ENCODE peak calls at places on chromosome 16, in five cellular contexts. D is neuronal stem cell, X is trophoblast cell, F is mesenchymal stem cell, K is H9. V is an unnamed sample.

GRCh38 chr16:67833035-67833417 is 9.1 kb upstream of the THAP11 start:
- DNase-seq in K (no peak), F (peak; percentile 76), D (no peak), X (no peak), V (peak; percentile 80)

GRCh38 chr16:15708096-15708495 is 58.1 kb downstream of the NDE1 start:
- DNase-seq in F (peak; percentile 82), K (no peak), X (peak; percentile 39), D (no peak), V (peak; percentile 89)

GRCh38 chr16:4116328-4117249 is at the start of gene ADCY9:
- DNase-seq in D (peak; percentile 85), K (peak; percentile 80), F (peak; percentile 74), X (peak; percentile 40), V (peak; percentile 73)

GRCh38 chr16:21184834-21185233 is 26.4 kb downstream of the LDAF1 start:
- DNase-seq in K (no peak), X (no peak), D (no peak), F (peak; percentile 6), V (no peak)

GRCh38 chr16:11484691-11485258 is 101.9 kb downstream of the LITAF start:
- DNase-seq in F (peak; percentile 29), X (no peak), D (no peak), K (no peak), V (peak; percentile 73)

GRCh38 chr16:48014349-48015135 is 141.3 kb downstream of the ABCC12 start:
- DNase-seq in X (peak; percentile 79), K (peak; percentile 33), D (peak; percentile 21), F (peak; percentile 36), V (peak; percentile 57)

GRCh38 chr16:71630808-71631207 is 4.8 kb downstream of the MARVELD3 start:
- DNase-seq in F (no peak), K (no peak), D (no peak), X (peak; percentile 84), V (no peak)

GRCh38 chr16:8972843-8973586 is 9.3 kb upstream of the USP7 start:
- DNase-seq in K (no peak), X (no peak), D (no peak), F (peak; percentile 16), V (peak; percentile 57)

GRCh38 chr16:13083687-13084086 is 182.3 kb downstream of the SHISA9 start:
- DNase-seq in X (no peak), D (no peak), F (no peak), K (no peak), V (no peak)

GRCh38 chr16:11128211-11129123 is 127.5 kb downstream of the SOCS1 start:
- DNase-seq in X (no peak), K (peak; percentile 11), F (peak; percentile 84), D (no peak), V (peak; percentile 79)

GRCh38 chr16:14608604-14609003 is 21.5 kb downstream of the PARN start:
- DNase-seq in D (no peak), K (no peak), X (no peak), F (no peak), V (no peak)

DNA sequence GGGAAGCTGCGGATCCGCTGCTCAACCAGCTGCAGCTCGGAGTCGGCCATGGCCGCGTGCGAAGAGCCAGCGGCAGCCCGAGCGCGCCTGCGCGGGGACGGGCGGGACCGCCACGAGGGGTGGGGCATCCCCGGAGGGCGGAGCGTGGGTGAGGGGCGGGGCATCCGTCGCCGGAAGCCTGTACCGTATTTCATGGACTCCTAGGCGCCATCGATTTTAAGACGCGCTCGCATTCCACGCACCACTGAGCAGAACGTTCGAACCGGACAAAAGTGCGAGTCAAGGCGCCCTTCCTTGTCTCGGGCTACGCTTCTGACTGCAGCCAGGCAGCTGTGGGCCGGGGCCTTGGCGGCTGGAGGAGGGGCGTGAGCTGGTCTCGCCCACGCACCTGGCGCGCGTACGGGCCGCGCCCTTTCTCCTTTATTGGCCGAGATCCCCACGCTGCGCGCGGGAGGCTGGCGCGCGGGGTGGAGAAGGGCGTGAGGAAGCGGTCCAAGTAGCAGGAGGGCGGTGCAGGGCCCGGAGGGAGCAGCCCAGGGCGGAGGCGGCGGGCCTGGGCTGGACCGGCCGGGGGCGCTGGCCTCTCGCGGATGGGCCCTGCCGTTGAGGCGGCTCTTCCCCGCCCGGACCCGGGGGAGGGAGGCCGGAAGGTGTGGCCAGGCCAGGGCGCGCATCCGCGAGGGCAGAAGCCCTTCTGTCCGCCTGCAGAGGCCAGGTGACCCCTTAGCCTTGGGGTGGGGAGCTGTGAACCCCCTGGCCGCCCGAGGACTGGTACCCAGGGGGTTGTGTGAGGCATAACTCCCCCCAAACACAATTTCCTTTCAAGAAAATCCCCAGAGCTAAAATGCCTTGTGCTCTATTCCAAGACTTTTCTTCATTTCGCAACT is at the start of gene APRT:
- DNase-seq in D (peak; percentile 92), K (peak; percentile 91), X (peak; percentile 92), F (peak; percentile 92), V (peak; percentile 95)
- H3K14ac ChIP-seq in D (peak within 1 kb of the TSS; percentile 97), K (peak within 1 kb of the TSS; percentile 91), X (peak within 1 kb of the TSS; percentile 92), F (no peak within 1 kb of the TSS), V (peak within 1 kb of the TSS; percentile 84)

GRCh38 chr16:1237990-1238389 is 2.5 kb upstream of the TPSAB1 start:
- DNase-seq in D (no peak), K (no peak), F (no peak), X (no peak), V (no peak)
- H3K14ac ChIP-seq in D (no peak overlapping the region), K (no peak overlapping the region), F (no peak overlapping the region), X (no peak overlapping the region), V (no peak overlapping the region)

GRCh38 chr16:84867696-84868095 is 47.9 kb downstream of the CRISPLD2 start:
- DNase-seq in K (no peak), F (no peak), D (no peak), X (no peak), V (no peak)

GRCh38 chr16:84862804-84863484 is 43.2 kb downstream of the CRISPLD2 start:
- DNase-seq in X (no peak), K (no peak), D (no peak), F (no peak), V (no peak)

GRCh38 chr16:84861671-84862070 is 41.9 kb downstream of the CRISPLD2 start:
- DNase-seq in D (no peak), F (no peak), X (no peak), K (no peak), V (no peak)

GRCh38 chr16:84863485-84863814 is 43.7 kb downstream of the CRISPLD2 start:
- DNase-seq in D (no peak), K (no peak), X (no peak), F (no peak), V (no peak)

DNA sequence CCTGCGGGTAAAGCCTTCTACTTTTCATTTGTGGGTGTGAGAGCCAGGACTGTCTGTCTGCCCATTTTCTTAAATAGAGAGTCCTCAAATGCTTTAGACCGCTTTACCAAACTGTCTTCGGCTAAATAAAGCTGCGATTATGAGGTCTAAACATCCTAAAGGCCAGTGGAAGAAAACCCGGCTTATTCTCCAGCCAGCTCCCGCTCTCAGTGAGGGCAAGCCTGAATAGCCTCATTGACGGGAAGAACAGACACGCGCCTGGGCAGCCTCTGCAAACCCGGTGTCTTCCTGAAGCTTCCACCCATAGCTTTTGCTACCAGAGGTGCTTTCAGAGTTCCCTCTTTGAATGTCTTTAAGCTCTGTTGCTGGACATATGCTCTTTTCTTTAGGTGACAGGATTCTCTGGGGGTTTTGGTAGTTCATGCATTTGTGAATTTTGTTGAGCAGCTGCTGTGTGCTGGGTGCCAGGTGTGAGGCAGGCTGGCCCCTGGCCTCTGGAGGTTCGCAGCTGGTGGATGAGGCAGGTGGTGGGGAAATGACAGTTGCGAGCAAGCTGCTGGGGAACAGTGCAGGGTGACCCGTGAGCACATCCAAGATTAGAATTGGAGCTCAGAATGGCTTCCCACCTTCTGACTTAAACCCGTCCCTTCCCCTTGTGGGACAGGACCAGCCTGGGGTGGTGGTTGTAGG is 44.6 kb downstream of the CRISPLD2 start:
- DNase-seq in K (no peak), X (no peak), D (no peak), F (no peak), V (no peak)
- H3K14ac ChIP-seq in K (no peak overlapping the region), X (no peak overlapping the region), D (no peak overlapping the region), F (no peak overlapping the region), V (no peak overlapping the region)

DNA sequence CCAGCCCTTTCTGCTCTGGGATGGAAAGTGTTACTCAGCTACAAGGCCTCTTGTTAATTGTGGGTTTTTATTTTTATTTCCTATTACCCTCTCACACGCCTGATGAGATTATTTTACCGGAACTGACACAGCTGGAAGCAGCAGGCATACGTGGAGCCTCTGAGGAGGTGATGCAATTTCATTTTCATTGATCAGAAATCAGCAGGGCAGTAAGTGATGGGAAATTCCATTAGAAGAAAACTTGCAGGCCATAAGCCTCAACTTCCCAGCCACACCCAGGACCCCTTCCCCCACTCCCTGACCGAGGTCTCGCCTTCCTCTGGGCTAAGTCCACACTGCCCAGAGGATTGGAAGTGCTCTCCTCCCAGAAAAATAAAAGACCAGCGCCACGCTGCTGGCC is 69.7 kb downstream of the ZFHX3 start:
- DNase-seq in D (no peak), K (no peak), X (no peak), F (peak; percentile 21), V (no peak)
- H3K14ac ChIP-seq in D (no peak overlapping the region), K (no peak overlapping the region), X (no peak overlapping the region), F (no peak overlapping the region), V (no peak overlapping the region)

GRCh38 chr16:69064789-69065313 is 40.6 kb upstream of the HAS3 start:
- DNase-seq in F (no peak), X (no peak), D (no peak), K (no peak), V (no peak)
- H3K14ac ChIP-seq in F (no peak overlapping the region), X (no peak overlapping the region), D (no peak overlapping the region), K (peak overlapping the region; percentile 3), V (no peak overlapping the region)

V was measured in IMR-90.